ENCODE peak calls at places on chromosomes 5 and 9, in five cellular contexts. M is activated T-cell treated with anti-CD3 and anti-CD28 coated beads for 1 hour, O is C1 segment of cervical spinal cord, Y is transverse colon, U is left lobe of liver. D is an unnamed sample.

GRCh38 chr9:83208065-83208850 is 145.3 kb upstream of the RASEF start:
- DNase-seq in O (no peak), M (no peak), U (no peak), Y (no peak), D (no peak)

GRCh38 chr9:6440405-6440804 is 27.4 kb downstream of the UHRF2 start:
- DNase-seq in Y (no peak), O (no peak), M (no peak), U (no peak), D (no peak)

GRCh38 chr9:137032893-137033292 is 1.0 kb upstream of the FUT7 start:
- DNase-seq in U (no peak), Y (no peak), M (no peak), O (no peak), D (no peak)

GRCh38 chr9:131817627-131818026 is 77.8 kb upstream of the RAPGEF1 start:
- DNase-seq in M (no peak), Y (no peak), O (no peak), U (no peak), D (no peak)

GRCh38 chr5:33810491-33811120 is 81.2 kb downstream of the ADAMTS12 start:
- DNase-seq in M (no peak), U (no peak), O (no peak), Y (peak; percentile 7), D (no peak)

GRCh38 chr5:72379936-72380335 is 59.8 kb downstream of the PTCD2 start:
- DNase-seq in Y (no peak), U (no peak), O (no peak), M (no peak), D (no peak)

GRCh38 chr5:5373351-5374033 is 49.0 kb upstream of the ICE1 start:
- DNase-seq in O (no peak), Y (no peak), M (no peak), U (no peak), D (no peak)

GRCh38 chr5:99901972-99902371 is 633.2 kb upstream of the FAM174A start:
- DNase-seq in U (no peak), Y (no peak), O (no peak), M (no peak), D (no peak)

GRCh38 chr5:119439140-119439625 is 13.1 kb upstream of the HSD17B4 start:
- DNase-seq in U (peak; percentile 82), M (no peak), Y (peak; percentile 73), O (no peak), D (no peak)

GRCh38 chr5:179438041-179438441 is 92.8 kb upstream of the ADAMTS2 start:
- DNase-seq in U (peak; percentile 55), Y (no peak), O (no peak), M (no peak), D (no peak)

GRCh38 chr5:474826-475661 is 32.1 kb downstream of the EXOC3 start:
- DNase-seq in Y (no peak), U (no peak), M (no peak), O (no peak), D (no peak)

GRCh38 chr9:76733096-76733495 is 31.1 kb upstream of the PCA3 start:
- DNase-seq in M (no peak), U (no peak), O (no peak), Y (no peak), D (no peak)

GRCh38 chr5:16522096-16522495 is 56.5 kb upstream of the ZNF622 start:
- DNase-seq in O (no peak), M (no peak), U (no peak), Y (no peak), D (no peak)

GRCh38 chr9:78552802-78553201 is 255.9 kb downstream of the PSAT1 start:
- DNase-seq in U (no peak), Y (no peak), M (no peak), O (no peak), D (no peak)

GRCh38 chr5:42168091-42168670 is 243.1 kb downstream of the FBXO4 start:
- DNase-seq in Y (no peak), U (no peak), O (no peak), M (no peak), D (no peak)

GRCh38 chr9:114484854-114485443 is 20.3 kb downstream of the WHRN start:
- DNase-seq in U (no peak), Y (no peak), O (no peak), M (peak; percentile 25), D (no peak)

GRCh38 chr9:88087906-88088305 is 50.4 kb downstream of the SPATA31C2 start:
- DNase-seq in Y (no peak), O (no peak), U (no peak), M (no peak), D (no peak)

GRCh38 chr5:112752335-112752734 is 14.7 kb downstream of the APC start:
- DNase-seq in O (no peak), Y (no peak), M (no peak), U (no peak), D (no peak)

GRCh38 chr9:78029601-78030552 is 1.7 kb downstream of the GNAQ start:
- DNase-seq in O (no peak), U (no peak), Y (peak; percentile 14), M (no peak), D (peak; percentile 5)

GRCh38 chr5:66830636-66831035 is 234.4 kb downstream of the MAST4 start:
- DNase-seq in M (no peak), U (no peak), Y (no peak), O (no peak), D (no peak)

GRCh38 chr5:122165574-122166021 is 36.3 kb downstream of the ZNF474 start:
- DNase-seq in Y (no peak), O (no peak), U (no peak), M (no peak), D (no peak)

GRCh38 chr5:89276566-89277305 is 393.8 kb upstream of the MEF2C start:
- DNase-seq in O (no peak), M (no peak), Y (no peak), U (no peak), D (no peak)

GRCh38 chr5:142433526-142434321 is 108.9 kb upstream of the SPRY4 start:
- DNase-seq in U (no peak), Y (no peak), O (no peak), M (no peak), D (no peak)

GRCh38 chr9:4596165-4596922 is 65.8 kb upstream of the PLPP6 start:
- DNase-seq in Y (peak; percentile 11), M (peak; percentile 33), U (peak; percentile 81), O (no peak), D (peak; percentile 34)

GRCh38 chr5:158601118-158601517 is 498.6 kb downstream of the EBF1 start:
- DNase-seq in Y (no peak), U (no peak), M (no peak), O (no peak), D (no peak)

GRCh38 chr9:127873886-127874285 is 3.6 kb downstream of the AK1 start:
- DNase-seq in U (peak; percentile 79), M (no peak), O (peak; percentile 77), Y (peak; percentile 58), D (no peak)

GRCh38 chr9:127915801-127916664 is 808 bp downstream of the ST6GALNAC4 start:
- DNase-seq in O (peak; percentile 38), M (no peak), U (no peak), Y (peak; percentile 64), D (peak; percentile 45)

D was measured in naive thymus-derived CD8-positive, alpha-beta T cell.